ENCODE peak calls at places on chromosomes 11 and 22, in six cellular contexts. T is neuronal stem cell, B is IMR-90, F is H1, W is H9, D is trophoblast cell. P is an unnamed sample.

GRCh38 chr11:80726236-80726635 is 1285.4 kb upstream of the TENM4 start:
- DNase-seq in T (no peak), B (no peak), F (no peak), W (no peak), D (no peak), P (no peak)

GRCh38 chr11:32874144-32874543 is 18.5 kb upstream of the QSER1 start:
- DNase-seq in T (no peak), B (no peak), F (no peak), W (no peak), D (no peak), P (no peak)

GRCh38 chr11:102971766-102972165 is 16.2 kb upstream of the MMP13 start:
- DNase-seq in T (no peak), B (peak; percentile 20), F (no peak), W (no peak), D (no peak), P (no peak)

GRCh38 chr11:3016861-3017260 is 24.7 kb upstream of the NAP1L4 start:
- DNase-seq in T (no peak), B (no peak), F (no peak), W (no peak), D (no peak), P (no peak)

GRCh38 chr22:32005453-32005852 is 37.6 kb upstream of the SLC5A1 start:
- DNase-seq in T (no peak), B (peak; percentile 25), F (no peak), W (no peak), D (peak; percentile 86), P (peak; percentile 22)

GRCh38 chr11:119378851-119379465 is 2.5 kb downstream of the USP2 start:
- DNase-seq in T (no peak), B (no peak), F (peak; percentile 57), W (no peak), D (no peak), P (no peak)

GRCh38 chr11:93573184-93573583 is 30.0 kb upstream of the SMCO4 start:
- DNase-seq in T (no peak), B (no peak), F (no peak), W (no peak), D (no peak), P (no peak)

GRCh38 chr11:2168286-2169000 is 3.2 kb downstream of the TH start:
- DNase-seq in T (no peak), B (no peak), F (no peak), W (no peak), D (peak; percentile 75), P (no peak)

GRCh38 chr11:30230714-30231113 is at the start of gene FSHB:
- DNase-seq in T (no peak), B (no peak), F (no peak), W (no peak), D (no peak), P (no peak)

GRCh38 chr22:22787805-22788459 is 99.7 kb upstream of the IGLL5 start:
- DNase-seq in T (peak; percentile 51), B (peak; percentile 28), F (peak; percentile 78), W (peak; percentile 79), D (peak; percentile 76), P (peak; percentile 11)

GRCh38 chr11:102268083-102268984 is 49.0 kb upstream of the BIRC3 start:
- DNase-seq in T (peak; percentile 64), B (peak; percentile 55), F (peak; percentile 88), W (peak; percentile 97), D (peak; percentile 92), P (peak; percentile 59)

GRCh38 chr11:46272816-46273427 is 4.5 kb upstream of the CREB3L1 start:
- DNase-seq in T (no peak), B (peak; percentile 76), F (no peak), W (no peak), D (no peak), P (peak; percentile 65)

GRCh38 chr11:1931791-1932480 is 12.4 kb downstream of the TNNT3 start:
- DNase-seq in T (no peak), B (no peak), F (no peak), W (no peak), D (no peak), P (no peak)

GRCh38 chr22:43014062-43014875 is 680 bp downstream of the PACSIN2 start:
- DNase-seq in T (peak; percentile 54), B (no peak), F (peak; percentile 75), W (peak; percentile 56), D (peak; percentile 51), P (peak; percentile 55)

GRCh38 chr11:46906596-46906995 is 11.8 kb downstream of the LRP4 start:
- DNase-seq in T (no peak), B (peak; percentile 52), F (peak; percentile 62), W (peak; percentile 71), D (no peak), P (peak; percentile 44)

GRCh38 chr11:134615041-134615615 is 203.1 kb upstream of the B3GAT1 start:
- DNase-seq in T (no peak), B (no peak), F (peak; percentile 14), W (no peak), D (no peak), P (no peak)
- H3K9me3 ChIP-seq in T (peaks cover 2% of the 10 kb centered on the region), B (peaks cover 53% of the 10 kb centered on the region), F (peaks cover 2% of the 10 kb centered on the region), W (no peaks in the 10 kb centered on the region), D (peaks cover 7% of the 10 kb centered on the region), P (no peaks in the 10 kb centered on the region)

GRCh38 chr11:125479113-125479512 is 17.0 kb downstream of the FEZ1 start:
- DNase-seq in T (no peak), B (no peak), F (no peak), W (no peak), D (no peak), P (no peak)

GRCh38 chr11:125481531-125481930 is 14.5 kb downstream of the FEZ1 start:
- DNase-seq in T (no peak), B (no peak), F (no peak), W (no peak), D (no peak), P (no peak)

GRCh38 chr11:125476721-125477120 is 19.3 kb downstream of the FEZ1 start:
- DNase-seq in T (no peak), B (no peak), F (no peak), W (no peak), D (no peak), P (no peak)
- H4K91ac ChIP-seq in T (no peak overlapping the region), B (no peak overlapping the region), F (no peak overlapping the region), W (no peak overlapping the region), D (no peak overlapping the region), P (no peak overlapping the region)

GRCh38 chr22:19174106-19175025 is 4.2 kb downstream of the SLC25A1 start:
- DNase-seq in T (no peak), B (peak; percentile 42), F (peak; percentile 64), W (peak; percentile 65), D (no peak), P (peak; percentile 56)

GRCh38 chr22:19176175-19176630 is 2.3 kb downstream of the SLC25A1 start:
- DNase-seq in T (no peak), B (no peak), F (peak; percentile 66), W (no peak), D (no peak), P (no peak)

GRCh38 chr22:19176732-19177131 is 1.8 kb downstream of the SLC25A1 start:
- DNase-seq in T (no peak), B (no peak), F (no peak), W (no peak), D (no peak), P (no peak)

GRCh38 chr22:19175602-19176174 is 2.8 kb downstream of the SLC25A1 start:
- DNase-seq in T (no peak), B (no peak), F (no peak), W (no peak), D (no peak), P (no peak)

GRCh38 chr22:19175026-19175601 is 3.4 kb downstream of the SLC25A1 start:
- DNase-seq in T (no peak), B (no peak), F (no peak), W (no peak), D (no peak), P (no peak)
- H3K9ac ChIP-seq in T (peak overlapping the region; percentile 74), B (no peak overlapping the region), F (peak overlapping the region; percentile 20), W (no peak overlapping the region), D (no peak overlapping the region), P (no peak overlapping the region)

DNA sequence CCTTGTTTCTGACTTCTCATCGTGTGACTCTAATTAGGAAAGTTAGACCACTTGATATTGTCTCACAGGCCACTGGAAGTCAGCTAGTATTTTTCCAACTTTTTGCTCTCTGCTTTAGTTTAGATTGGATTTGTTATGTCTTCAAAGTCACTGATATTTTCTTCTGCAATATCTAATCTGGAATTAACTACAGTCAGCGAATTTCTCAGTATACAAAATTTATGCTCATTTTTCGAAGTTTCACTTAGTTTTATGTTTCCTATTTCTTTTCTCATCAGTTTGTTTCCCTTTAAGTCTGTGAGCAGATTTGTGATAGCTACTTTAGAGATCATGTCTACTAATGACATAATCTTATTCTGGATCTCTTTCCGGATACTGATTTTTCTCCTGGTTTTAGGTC is 1027.2 kb upstream of the CNTN5 start:
- DNase-seq in T (no peak), B (no peak), F (no peak), W (no peak), D (no peak), P (no peak)
- H3K9me3 ChIP-seq in T (no peaks in the 10 kb centered on the region), B (no peaks in the 10 kb centered on the region), F (no peaks in the 10 kb centered on the region), W (no peaks in the 10 kb centered on the region), D (no peaks in the 10 kb centered on the region), P (no peaks in the 10 kb centered on the region)

GRCh38 chr11:19845633-19846032 is 133.0 kb downstream of the NAV2 start:
- DNase-seq in T (no peak), B (no peak), F (no peak), W (no peak), D (no peak), P (no peak)
- H4K91ac ChIP-seq in T (no peak overlapping the region), B (no peak overlapping the region), F (no peak overlapping the region), W (no peak overlapping the region), D (no peak overlapping the region), P (no peak overlapping the region)

DNA sequence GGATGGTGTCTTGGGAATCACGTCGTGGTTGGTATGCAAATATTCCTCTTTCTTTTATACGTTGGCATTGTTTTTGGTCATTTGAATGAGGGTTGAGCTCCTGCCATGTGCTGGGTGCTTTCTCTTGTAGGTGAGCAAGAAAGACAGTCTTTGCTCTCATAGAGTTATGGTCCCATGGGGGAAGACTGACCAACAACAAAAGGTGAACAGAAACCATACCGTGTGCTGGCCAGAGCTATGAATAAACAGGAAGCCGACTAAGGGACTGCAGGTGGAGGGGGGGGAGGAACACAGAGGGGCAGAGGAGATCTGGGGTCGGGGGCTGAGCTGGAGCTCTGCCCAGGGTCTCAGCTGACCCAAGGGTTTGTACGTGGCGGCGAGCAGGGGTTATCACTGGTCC is 245.3 kb downstream of the CTTN start:
- DNase-seq in T (no peak), B (no peak), F (no peak), W (no peak), D (no peak), P (no peak)
- H3K9ac ChIP-seq in T (no peak overlapping the region), B (no peak overlapping the region), F (no peak overlapping the region), W (no peak overlapping the region), D (no peak overlapping the region), P (no peak overlapping the region)

DNA sequence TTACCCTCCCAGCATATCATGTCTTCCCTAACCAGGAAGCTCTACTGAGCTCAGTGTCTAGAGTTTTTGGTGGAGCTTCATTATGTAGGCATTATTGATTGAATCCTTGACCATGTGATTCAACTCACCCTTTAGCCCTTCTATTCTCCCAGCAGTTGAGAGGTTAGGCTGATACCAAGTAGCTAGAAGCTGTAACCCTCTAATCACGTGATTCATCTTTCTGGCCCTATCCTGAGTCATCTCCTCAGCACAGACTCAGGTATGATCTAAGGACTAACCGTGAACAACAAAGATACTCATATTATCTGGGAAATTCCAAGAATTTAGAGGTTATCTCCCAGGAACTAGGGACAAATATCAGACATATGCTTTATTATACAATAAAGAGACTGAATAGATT is 625.5 kb downstream of the JRKL start:
- DNase-seq in T (no peak), B (no peak), F (no peak), W (no peak), D (peak; percentile 16), P (no peak)
- H3K9me3 ChIP-seq in T (no peaks in the 10 kb centered on the region), B (peaks cover 14% of the 10 kb centered on the region), F (peaks cover 3% of the 10 kb centered on the region), W (no peaks in the 10 kb centered on the region), D (peaks cover 4% of the 10 kb centered on the region), P (no peaks in the 10 kb centered on the region)

P was measured in mesenchymal stem cell.